ENCODE peak calls at places on chromosome 2, in nine cellular contexts. T is stimulated activated naive B cell treated with anti-CD40 and anti-IgM and Interleukin-4, amounts not matched to agents 10 μg/mL and 1 μg/mL and 100 μg/mL, for 72 hours; E is foreskin melanocyte; B is stimulated activated CD4-positive, alpha-beta T cell treated with anti-CD3 and anti-CD28 coated beads, Interleukin-1b, Interleukin-23, amount 100 ng/mL, for 4 hours; J is cardiac muscle cell; H is activated CD8-positive, alpha-beta memory T cell treated with anti-CD3 and anti-CD28 coated beads, Interleukin-2, amount 50 U/mL, for 4 hours; Y is NCI-H526; L is foreskin fibroblast; M is body of pancreas. Z is an unnamed sample.

GRCh38 chr2:215870986-215871385 is 142.4 kb downstream of the MREG start:
- DNase-seq in B (no peak), E (no peak), T (no peak), L (no peak), H (no peak), Y (peak; percentile 2), M (no peak), J (no peak), Z (no peak)

GRCh38 chr2:126754240-126755004 is 98.5 kb downstream of the GYPC start:
- DNase-seq in H (no peak), T (no peak), J (no peak), B (no peak), E (no peak), M (no peak), Y (no peak), L (no peak), Z (no peak)

GRCh38 chr2:157725856-157726255 is 97.2 kb upstream of the ACVR1C start:
- DNase-seq in E (peak; percentile 95), Y (no peak), T (no peak), J (no peak), M (no peak), H (no peak), B (no peak), L (no peak), Z (no peak)

GRCh38 chr2:128610496-128610895 is 291.8 kb upstream of the HS6ST1 start:
- DNase-seq in J (no peak), H (no peak), B (no peak), L (no peak), T (no peak), M (no peak), Y (no peak), E (no peak), Z (no peak)

GRCh38 chr2:239790313-239790712 is 234.8 kb downstream of the NDUFA10 start:
- DNase-seq in H (no peak), T (no peak), J (no peak), L (no peak), E (no peak), B (no peak), Y (no peak), M (no peak), Z (no peak)

GRCh38 chr2:155384555-155385123 is 686.1 kb downstream of the KCNJ3 start:
- DNase-seq in T (no peak), J (no peak), Y (no peak), M (no peak), E (no peak), L (no peak), B (no peak), H (no peak), Z (no peak)

GRCh38 chr2:26585100-26585499 is 56.1 kb downstream of the CIB4 start:
- DNase-seq in T (no peak), M (no peak), L (no peak), J (no peak), Y (no peak), H (no peak), B (no peak), E (no peak), Z (no peak)

GRCh38 chr2:68839260-68839833 is 31.9 kb downstream of the BMP10 start:
- DNase-seq in T (no peak), H (peak; percentile 19), M (no peak), J (peak; percentile 40), B (no peak), E (peak; percentile 14), Y (peak; percentile 5), L (no peak), Z (no peak)

GRCh38 chr2:43126817-43127207 is 99.6 kb downstream of the ZFP36L2 start:
- DNase-seq in T (no peak), L (no peak), H (no peak), Y (no peak), B (no peak), J (no peak), E (no peak), M (no peak), Z (no peak)

GRCh38 chr2:204335642-204336041 is 209.6 kb upstream of the PARD3B start:
- DNase-seq in J (no peak), M (no peak), Y (no peak), B (no peak), H (no peak), E (no peak), T (no peak), L (no peak), Z (no peak)

GRCh38 chr2:46835520-46835919 is 80.1 kb downstream of the MCFD2 start:
- DNase-seq in J (no peak), Y (no peak), B (no peak), E (no peak), H (no peak), L (no peak), T (no peak), M (no peak), Z (no peak)

GRCh38 chr2:3651686-3652516 is 6.1 kb upstream of the ALLC start:
- DNase-seq in B (peak; percentile 25), Y (peak; percentile 92), E (peak; percentile 26), T (peak; percentile 66), M (peak; percentile 43), L (no peak), H (peak; percentile 51), J (peak; percentile 54), Z (no peak)

GRCh38 chr2:154229971-154230370 is 358.2 kb downstream of the GALNT13 start:
- DNase-seq in E (no peak), J (no peak), B (no peak), T (no peak), Y (no peak), H (no peak), M (no peak), L (no peak), Z (no peak)